ENCODE peak calls at places on chromosome 7, in nine cellular contexts. One of them, this sample, is unnamed.

GRCh38 chr7:6636741-6637543 is at the start of gene ZNF316:
- DNase-seq in NCI-H460: peak; percentile 17
- DNase-seq in KBM-7: no peak
- DNase-seq in GOT3: no peak
- DNase-seq in cardiac fibroblast: peak; percentile 34
- DNase-seq in T-cell: peak; percentile 49
- DNase-seq in uterus: peak; percentile 51
- DNase-seq in colonic mucosa: peak; percentile 59
- DNase-seq in PC-9: no peak
- DNase-seq in this sample: peak; percentile 31

GRCh38 chr7:128266891-128267839 is 26.1 kb downstream of the LEP start:
- DNase-seq in NCI-H460: peak; percentile 63
- DNase-seq in KBM-7: no peak
- DNase-seq in GOT3: peak; percentile 30
- DNase-seq in cardiac fibroblast: peak; percentile 59
- DNase-seq in T-cell: no peak
- DNase-seq in uterus: peak; percentile 74
- DNase-seq in colonic mucosa: peak; percentile 56
- DNase-seq in PC-9: no peak
- DNase-seq in this sample: no peak

GRCh38 chr7:50822110-50822509 is 39.4 kb upstream of the GRB10 start:
- DNase-seq in NCI-H460: no peak
- DNase-seq in KBM-7: no peak
- DNase-seq in GOT3: no peak
- DNase-seq in cardiac fibroblast: no peak
- DNase-seq in T-cell: no peak
- DNase-seq in uterus: no peak
- DNase-seq in colonic mucosa: no peak
- DNase-seq in PC-9: peak; percentile 62
- DNase-seq in this sample: no peak

GRCh38 chr7:50400114-50400513 is 50.0 kb downstream of the FIGNL1 start:
- DNase-seq in NCI-H460: no peak
- DNase-seq in KBM-7: no peak
- DNase-seq in GOT3: no peak
- DNase-seq in cardiac fibroblast: no peak
- DNase-seq in T-cell: no peak
- DNase-seq in uterus: no peak
- DNase-seq in colonic mucosa: no peak
- DNase-seq in PC-9: no peak
- DNase-seq in this sample: no peak

GRCh38 chr7:919924-920341 is 34.5 kb downstream of the ADAP1 start:
- DNase-seq in NCI-H460: no peak
- DNase-seq in KBM-7: no peak
- DNase-seq in GOT3: no peak
- DNase-seq in cardiac fibroblast: no peak
- DNase-seq in T-cell: no peak
- DNase-seq in uterus: no peak
- DNase-seq in colonic mucosa: peak; percentile 80
- DNase-seq in PC-9: no peak
- DNase-seq in this sample: peak; percentile 70

GRCh38 chr7:151233111-151233701 is 923 bp downstream of the CHPF2 start:
- DNase-seq in NCI-H460: peak; percentile 63
- DNase-seq in KBM-7: peak; percentile 65
- DNase-seq in GOT3: peak; percentile 51
- DNase-seq in cardiac fibroblast: peak; percentile 85
- DNase-seq in T-cell: no peak
- DNase-seq in uterus: no peak
- DNase-seq in colonic mucosa: no peak
- DNase-seq in PC-9: peak; percentile 73
- DNase-seq in this sample: no peak

GRCh38 chr7:103540986-103541385 is 95.0 kb upstream of the SLC26A5 start:
- DNase-seq in NCI-H460: no peak
- DNase-seq in KBM-7: no peak
- DNase-seq in GOT3: no peak
- DNase-seq in cardiac fibroblast: no peak
- DNase-seq in T-cell: no peak
- DNase-seq in uterus: no peak
- DNase-seq in colonic mucosa: no peak
- DNase-seq in PC-9: no peak
- DNase-seq in this sample: no peak

GRCh38 chr7:80711521-80711920 is 73.1 kb downstream of the CD36 start:
- DNase-seq in NCI-H460: no peak
- DNase-seq in KBM-7: no peak
- DNase-seq in GOT3: no peak
- DNase-seq in cardiac fibroblast: peak; percentile 85
- DNase-seq in T-cell: no peak
- DNase-seq in uterus: no peak
- DNase-seq in colonic mucosa: no peak
- DNase-seq in PC-9: no peak
- DNase-seq in this sample: no peak

GRCh38 chr7:108246227-108246837 is 116.2 kb upstream of the LAMB4 start:
- DNase-seq in NCI-H460: peak; percentile 89
- DNase-seq in KBM-7: peak; percentile 26
- DNase-seq in GOT3: peak; percentile 49
- DNase-seq in cardiac fibroblast: peak; percentile 99
- DNase-seq in T-cell: no peak
- DNase-seq in uterus: no peak
- DNase-seq in colonic mucosa: no peak
- DNase-seq in PC-9: peak; percentile 94
- DNase-seq in this sample: peak; percentile 63

GRCh38 chr7:151091431-151091830 is 5.2 kb downstream of the AGAP3 start:
- DNase-seq in NCI-H460: no peak
- DNase-seq in KBM-7: no peak
- DNase-seq in GOT3: no peak
- DNase-seq in cardiac fibroblast: no peak
- DNase-seq in T-cell: no peak
- DNase-seq in uterus: no peak
- DNase-seq in colonic mucosa: peak; percentile 78
- DNase-seq in PC-9: no peak
- DNase-seq in this sample: peak; percentile 85

GRCh38 chr7:116542618-116543017 is 17.8 kb downstream of the CAV1 start:
- DNase-seq in NCI-H460: peak; percentile 63
- DNase-seq in KBM-7: no peak
- DNase-seq in GOT3: no peak
- DNase-seq in cardiac fibroblast: peak; percentile 48
- DNase-seq in T-cell: no peak
- DNase-seq in uterus: no peak
- DNase-seq in colonic mucosa: no peak
- DNase-seq in PC-9: no peak
- DNase-seq in this sample: no peak

GRCh38 chr7:36460811-36461429 is 71.3 kb downstream of the ANLN start:
- DNase-seq in NCI-H460: no peak
- DNase-seq in KBM-7: no peak
- DNase-seq in GOT3: no peak
- DNase-seq in cardiac fibroblast: no peak
- DNase-seq in T-cell: no peak
- DNase-seq in uterus: no peak
- DNase-seq in colonic mucosa: no peak
- DNase-seq in PC-9: no peak
- DNase-seq in this sample: no peak

GRCh38 chr7:134520130-134520529 is 7.2 kb upstream of the AKR1B10 start:
- DNase-seq in NCI-H460: no peak
- DNase-seq in KBM-7: no peak
- DNase-seq in GOT3: no peak
- DNase-seq in cardiac fibroblast: peak; percentile 40
- DNase-seq in T-cell: no peak
- DNase-seq in uterus: no peak
- DNase-seq in colonic mucosa: no peak
- DNase-seq in PC-9: no peak
- DNase-seq in this sample: no peak

GRCh38 chr7:81721428-81721827 is 48.4 kb downstream of the HGF start:
- DNase-seq in NCI-H460: no peak
- DNase-seq in KBM-7: no peak
- DNase-seq in GOT3: no peak
- DNase-seq in cardiac fibroblast: peak; percentile 35
- DNase-seq in T-cell: no peak
- DNase-seq in uterus: no peak
- DNase-seq in colonic mucosa: no peak
- DNase-seq in PC-9: no peak
- DNase-seq in this sample: no peak

GRCh38 chr7:7117935-7118586 is 64.3 kb upstream of the C1GALT1 start:
- DNase-seq in NCI-H460: no peak
- DNase-seq in KBM-7: no peak
- DNase-seq in GOT3: no peak
- DNase-seq in cardiac fibroblast: no peak
- DNase-seq in T-cell: no peak
- DNase-seq in uterus: no peak
- DNase-seq in colonic mucosa: no peak
- DNase-seq in PC-9: no peak
- DNase-seq in this sample: no peak

GRCh38 chr7:129925416-129926002 is 27.3 kb downstream of the UBE2H start:
- DNase-seq in NCI-H460: no peak
- DNase-seq in KBM-7: no peak
- DNase-seq in GOT3: no peak
- DNase-seq in cardiac fibroblast: peak; percentile 88
- DNase-seq in T-cell: no peak
- DNase-seq in uterus: peak; percentile 57
- DNase-seq in colonic mucosa: no peak
- DNase-seq in PC-9: no peak
- DNase-seq in this sample: no peak

GRCh38 chr7:24894670-24895221 is 85.2 kb downstream of the OSBPL3 start:
- DNase-seq in NCI-H460: no peak
- DNase-seq in KBM-7: no peak
- DNase-seq in GOT3: no peak
- DNase-seq in cardiac fibroblast: no peak
- DNase-seq in T-cell: no peak
- DNase-seq in uterus: no peak
- DNase-seq in colonic mucosa: no peak
- DNase-seq in PC-9: no peak
- DNase-seq in this sample: no peak

GRCh38 chr7:91347288-91347687 is 83.1 kb downstream of the FZD1 start:
- DNase-seq in NCI-H460: no peak
- DNase-seq in KBM-7: no peak
- DNase-seq in GOT3: no peak
- DNase-seq in cardiac fibroblast: peak; percentile 58
- DNase-seq in T-cell: no peak
- DNase-seq in uterus: no peak
- DNase-seq in colonic mucosa: no peak
- DNase-seq in PC-9: no peak
- DNase-seq in this sample: no peak

GRCh38 chr7:42262907-42263466 is 26.0 kb upstream of the GLI3 start:
- DNase-seq in NCI-H460: no peak
- DNase-seq in KBM-7: no peak
- DNase-seq in GOT3: no peak
- DNase-seq in cardiac fibroblast: peak; percentile 32
- DNase-seq in T-cell: no peak
- DNase-seq in uterus: peak; percentile 63
- DNase-seq in colonic mucosa: no peak
- DNase-seq in PC-9: no peak
- DNase-seq in this sample: no peak

GRCh38 chr7:151083071-151083823 is at the start of gene TMUB1:
- DNase-seq in NCI-H460: no peak
- DNase-seq in KBM-7: peak; percentile 65
- DNase-seq in GOT3: no peak
- DNase-seq in cardiac fibroblast: peak; percentile 46
- DNase-seq in T-cell: peak; percentile 76
- DNase-seq in uterus: peak; percentile 77
- DNase-seq in colonic mucosa: peak; percentile 86
- DNase-seq in PC-9: peak; percentile 62
- DNase-seq in this sample: peak; percentile 94

GRCh38 chr7:99036531-99037175 is 107.3 kb downstream of the SMURF1 start:
- DNase-seq in NCI-H460: peak; percentile 5
- DNase-seq in KBM-7: peak; percentile 20
- DNase-seq in GOT3: no peak
- DNase-seq in cardiac fibroblast: peak; percentile 37
- DNase-seq in T-cell: no peak
- DNase-seq in uterus: no peak
- DNase-seq in colonic mucosa: no peak
- DNase-seq in PC-9: no peak
- DNase-seq in this sample: peak; percentile 45

GRCh38 chr7:45882465-45882810 is 5.8 kb upstream of the IGFBP1 start:
- DNase-seq in NCI-H460: no peak
- DNase-seq in KBM-7: no peak
- DNase-seq in GOT3: no peak
- DNase-seq in cardiac fibroblast: no peak
- DNase-seq in T-cell: no peak
- DNase-seq in uterus: no peak
- DNase-seq in colonic mucosa: no peak
- DNase-seq in PC-9: no peak
- DNase-seq in this sample: no peak

GRCh38 chr7:54995166-54995565 is 23.7 kb upstream of the EGFR start:
- DNase-seq in NCI-H460: no peak
- DNase-seq in KBM-7: no peak
- DNase-seq in GOT3: no peak
- DNase-seq in cardiac fibroblast: no peak
- DNase-seq in T-cell: no peak
- DNase-seq in uterus: no peak
- DNase-seq in colonic mucosa: no peak
- DNase-seq in PC-9: no peak
- DNase-seq in this sample: no peak

GRCh38 chr7:16114633-16115032 is 306.7 kb downstream of the CRPPA start:
- DNase-seq in NCI-H460: no peak
- DNase-seq in KBM-7: peak; percentile 31
- DNase-seq in GOT3: no peak
- DNase-seq in cardiac fibroblast: peak; percentile 77
- DNase-seq in T-cell: no peak
- DNase-seq in uterus: no peak
- DNase-seq in colonic mucosa: no peak
- DNase-seq in PC-9: no peak
- DNase-seq in this sample: no peak

GRCh38 chr7:100687740-100688592 is 6.1 kb downstream of the GIGYF1 start:
- DNase-seq in NCI-H460: no peak
- DNase-seq in KBM-7: no peak
- DNase-seq in GOT3: no peak
- DNase-seq in cardiac fibroblast: peak; percentile 30
- DNase-seq in T-cell: no peak
- DNase-seq in uterus: no peak
- DNase-seq in colonic mucosa: no peak
- DNase-seq in PC-9: no peak
- DNase-seq in this sample: no peak

GRCh38 chr7:93161181-93161762 is 13.1 kb upstream of the SAMD9L start:
- DNase-seq in NCI-H460: no peak
- DNase-seq in KBM-7: no peak
- DNase-seq in GOT3: no peak
- DNase-seq in cardiac fibroblast: no peak
- DNase-seq in T-cell: no peak
- DNase-seq in uterus: no peak
- DNase-seq in colonic mucosa: no peak
- DNase-seq in PC-9: peak; percentile 72
- DNase-seq in this sample: no peak

GRCh38 chr7:31663072-31663471 is 23.9 kb upstream of the PPP1R17 start:
- DNase-seq in NCI-H460: no peak
- DNase-seq in KBM-7: no peak
- DNase-seq in GOT3: no peak
- DNase-seq in cardiac fibroblast: no peak
- DNase-seq in T-cell: no peak
- DNase-seq in uterus: no peak
- DNase-seq in colonic mucosa: no peak
- DNase-seq in PC-9: no peak
- DNase-seq in this sample: no peak

GRCh38 chr7:24756989-24757798 is at the start of gene GSDME:
- DNase-seq in NCI-H460: peak; percentile 27
- DNase-seq in KBM-7: no peak
- DNase-seq in GOT3: peak; percentile 66
- DNase-seq in cardiac fibroblast: peak; percentile 62
- DNase-seq in T-cell: peak; percentile 4
- DNase-seq in uterus: peak; percentile 62
- DNase-seq in colonic mucosa: peak; percentile 46
- DNase-seq in PC-9: no peak
- DNase-seq in this sample: peak; percentile 77

GRCh38 chr7:63900394-63901203 is 98.0 kb upstream of the ZNF722 start:
- DNase-seq in NCI-H460: no peak
- DNase-seq in KBM-7: peak; percentile 96
- DNase-seq in GOT3: no peak
- DNase-seq in cardiac fibroblast: peak; percentile 14
- DNase-seq in T-cell: peak; percentile 49
- DNase-seq in uterus: peak; percentile 75
- DNase-seq in colonic mucosa: peak; percentile 95
- DNase-seq in PC-9: no peak
- DNase-seq in this sample: peak; percentile 88

GRCh38 chr7:74093671-74094223 is 10.1 kb downstream of the LIMK1 start:
- DNase-seq in NCI-H460: no peak
- DNase-seq in KBM-7: no peak
- DNase-seq in GOT3: no peak
- DNase-seq in cardiac fibroblast: no peak
- DNase-seq in T-cell: no peak
- DNase-seq in uterus: peak; percentile 29
- DNase-seq in colonic mucosa: no peak
- DNase-seq in PC-9: no peak
- DNase-seq in this sample: no peak

GRCh38 chr7:24836084-24836483 is 78.8 kb upstream of the GSDME start:
- DNase-seq in NCI-H460: no peak
- DNase-seq in KBM-7: peak; percentile 83
- DNase-seq in GOT3: no peak
- DNase-seq in cardiac fibroblast: no peak
- DNase-seq in T-cell: no peak
- DNase-seq in uterus: no peak
- DNase-seq in colonic mucosa: no peak
- DNase-seq in PC-9: no peak
- DNase-seq in this sample: peak; percentile 70